ENCODE peak calls at places on chromosome 1, in six cellular contexts. One of them, this sample, is unnamed.

GRCh38 chr1:200535605-200536004 is 84.9 kb downstream of the KIF14 start:
- DNase-seq in neural crest cell: no peak
- DNase-seq in SK-N-SH: peak; percentile 38
- DNase-seq in HFFc6: peak; percentile 48
- DNase-seq in GM06990: no peak
- DNase-seq in BJ: no peak
- DNase-seq in this sample: peak; percentile 24

GRCh38 chr1:223700388-223700918 is 11.9 kb upstream of the CAPN2 start:
- DNase-seq in neural crest cell: no peak
- DNase-seq in SK-N-SH: no peak
- DNase-seq in HFFc6: peak; percentile 47
- DNase-seq in GM06990: no peak
- DNase-seq in BJ: no peak
- DNase-seq in this sample: no peak

GRCh38 chr1:18631496-18632217 is 1.0 kb downstream of the PAX7 start:
- DNase-seq in neural crest cell: no peak
- DNase-seq in SK-N-SH: peak; percentile 57
- DNase-seq in HFFc6: no peak
- DNase-seq in GM06990: no peak
- DNase-seq in BJ: no peak
- DNase-seq in this sample: peak; percentile 34

GRCh38 chr1:16248603-16249534 is 11.9 kb upstream of the CPLANE2 start:
- DNase-seq in neural crest cell: no peak
- DNase-seq in SK-N-SH: peak; percentile 80
- DNase-seq in HFFc6: peak; percentile 53
- DNase-seq in GM06990: no peak
- DNase-seq in BJ: peak; percentile 48
- DNase-seq in this sample: peak; percentile 71

GRCh38 chr1:94865369-94865768 is 45.2 kb downstream of the SLC44A3 start:
- DNase-seq in neural crest cell: no peak
- DNase-seq in SK-N-SH: no peak
- DNase-seq in HFFc6: peak; percentile 40
- DNase-seq in GM06990: no peak
- DNase-seq in BJ: no peak
- DNase-seq in this sample: no peak

GRCh38 chr1:77553568-77554291 is 128.7 kb downstream of the ZZZ3 start:
- DNase-seq in neural crest cell: no peak
- DNase-seq in SK-N-SH: no peak
- DNase-seq in HFFc6: no peak
- DNase-seq in GM06990: no peak
- DNase-seq in BJ: no peak
- DNase-seq in this sample: no peak

GRCh38 chr1:179205284-179205683 is 24.2 kb downstream of the ABL2 start:
- DNase-seq in neural crest cell: no peak
- DNase-seq in SK-N-SH: no peak
- DNase-seq in HFFc6: no peak
- DNase-seq in GM06990: no peak
- DNase-seq in BJ: no peak
- DNase-seq in this sample: no peak

GRCh38 chr1:23648576-23648975 is 43.0 kb upstream of the RPL11 start:
- DNase-seq in neural crest cell: no peak
- DNase-seq in SK-N-SH: no peak
- DNase-seq in HFFc6: no peak
- DNase-seq in GM06990: no peak
- DNase-seq in BJ: no peak
- DNase-seq in this sample: no peak

GRCh38 chr1:34346128-34346527 is 169.4 kb downstream of the C1orf94 start:
- DNase-seq in neural crest cell: no peak
- DNase-seq in SK-N-SH: no peak
- DNase-seq in HFFc6: no peak
- DNase-seq in GM06990: no peak
- DNase-seq in BJ: no peak
- DNase-seq in this sample: no peak

GRCh38 chr1:165073402-165074007 is 283.0 kb downstream of the LMX1A start:
- DNase-seq in neural crest cell: peak; percentile 20
- DNase-seq in SK-N-SH: peak; percentile 47
- DNase-seq in HFFc6: peak; percentile 39
- DNase-seq in GM06990: peak; percentile 3
- DNase-seq in BJ: no peak
- DNase-seq in this sample: peak; percentile 30

GRCh38 chr1:158943059-158943458 is 11.7 kb downstream of the PYHIN1 start:
- DNase-seq in neural crest cell: no peak
- DNase-seq in SK-N-SH: no peak
- DNase-seq in HFFc6: peak; percentile 7
- DNase-seq in GM06990: no peak
- DNase-seq in BJ: no peak
- DNase-seq in this sample: no peak

GRCh38 chr1:20430355-20431290 is 55.4 kb downstream of the CAMK2N1 start:
- DNase-seq in neural crest cell: peak; percentile 67
- DNase-seq in SK-N-SH: peak; percentile 86
- DNase-seq in HFFc6: no peak
- DNase-seq in GM06990: no peak
- DNase-seq in BJ: no peak
- DNase-seq in this sample: peak; percentile 63

GRCh38 chr1:209248649-209249279 is 334.8 kb upstream of the CAMK1G start:
- DNase-seq in neural crest cell: peak; percentile 71
- DNase-seq in SK-N-SH: peak; percentile 53
- DNase-seq in HFFc6: peak; percentile 50
- DNase-seq in GM06990: no peak
- DNase-seq in BJ: no peak
- DNase-seq in this sample: peak; percentile 57

GRCh38 chr1:240414237-240414636 is 197.7 kb downstream of the GREM2 start:
- DNase-seq in neural crest cell: no peak
- DNase-seq in SK-N-SH: no peak
- DNase-seq in HFFc6: peak; percentile 77
- DNase-seq in GM06990: no peak
- DNase-seq in BJ: no peak
- DNase-seq in this sample: no peak

GRCh38 chr1:204520834-204521709 is 4.9 kb downstream of the MDM4 start:
- DNase-seq in neural crest cell: no peak
- DNase-seq in SK-N-SH: no peak
- DNase-seq in HFFc6: peak; percentile 8
- DNase-seq in GM06990: peak; percentile 45
- DNase-seq in BJ: no peak
- DNase-seq in this sample: peak; percentile 53

DNA sequence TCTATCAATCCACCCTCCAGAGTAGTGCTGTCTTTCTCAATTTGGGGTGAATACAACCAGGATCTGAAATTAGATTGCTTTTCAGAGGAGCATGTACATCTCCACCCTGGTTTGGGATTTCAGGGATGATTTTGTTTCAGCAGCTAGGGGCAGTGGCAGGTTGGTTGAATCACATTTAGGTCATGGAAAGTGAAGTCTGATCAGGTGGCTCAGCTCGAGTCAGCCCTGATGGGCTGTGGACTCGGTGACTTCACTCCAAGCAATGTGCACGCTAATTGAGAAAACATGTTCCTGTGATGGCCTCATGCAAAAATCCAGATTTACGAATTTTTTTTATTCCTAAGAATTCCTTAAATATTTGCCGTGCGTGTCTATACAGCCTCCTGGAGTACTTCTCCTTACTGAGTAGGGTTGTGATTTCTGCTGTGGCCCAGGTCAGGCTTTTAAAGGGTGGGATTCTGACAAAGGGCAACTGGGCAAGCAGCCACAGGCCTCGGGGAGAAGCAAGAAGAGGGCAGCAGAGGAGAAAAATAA is 7.5 kb downstream of the NGF start:
- DNase-seq in neural crest cell: no peak
- DNase-seq in SK-N-SH: peak; percentile 34
- DNase-seq in HFFc6: peak; percentile 98
- DNase-seq in GM06990: no peak
- DNase-seq in BJ: peak; percentile 95
- DNase-seq in this sample: no peak
- TF ChIP-seq CTCF in neural crest cell: no peak
- TF ChIP-seq CTCF in SK-N-SH: peak; percentile 43
- TF ChIP-seq CTCF in HFFc6: peak; percentile 65
- TF ChIP-seq CTCF in GM06990: no peak
- TF ChIP-seq CTCF in BJ: peak; percentile 53
- TF ChIP-seq CTCF in this sample: no peak

GRCh38 chr1:36034692-36035091 is 49.2 kb upstream of the TEKT2 start:
- DNase-seq in neural crest cell: no peak
- DNase-seq in SK-N-SH: no peak
- DNase-seq in HFFc6: peak; percentile 46
- DNase-seq in GM06990: no peak
- DNase-seq in BJ: peak; percentile 9
- DNase-seq in this sample: no peak
- TF ChIP-seq CTCF in neural crest cell: no peak
- TF ChIP-seq CTCF in SK-N-SH: no peak
- TF ChIP-seq CTCF in HFFc6: no peak
- TF ChIP-seq CTCF in GM06990: no peak
- TF ChIP-seq CTCF in BJ: no peak
- TF ChIP-seq CTCF in this sample: no peak

GRCh38 chr1:231628207-231628876 is 1.8 kb downstream of the DISC1 start:
- DNase-seq in neural crest cell: no peak
- DNase-seq in SK-N-SH: no peak
- DNase-seq in HFFc6: peak; percentile 26
- DNase-seq in GM06990: no peak
- DNase-seq in BJ: peak; percentile 34
- DNase-seq in this sample: no peak

GRCh38 chr1:231625975-231626534 is 535 bp upstream of the DISC1 start:
- DNase-seq in neural crest cell: no peak
- DNase-seq in SK-N-SH: no peak
- DNase-seq in HFFc6: no peak
- DNase-seq in GM06990: no peak
- DNase-seq in BJ: no peak
- DNase-seq in this sample: no peak

GRCh38 chr1:231626535-231626950 is at the start of gene DISC1:
- DNase-seq in neural crest cell: peak; percentile 83
- DNase-seq in SK-N-SH: peak; percentile 93
- DNase-seq in HFFc6: peak; percentile 89
- DNase-seq in GM06990: peak; percentile 73
- DNase-seq in BJ: peak; percentile 49
- DNase-seq in this sample: no peak

GRCh38 chr1:231629132-231629531 is 2.5 kb downstream of the DISC1 start:
- DNase-seq in neural crest cell: no peak
- DNase-seq in SK-N-SH: no peak
- DNase-seq in HFFc6: no peak
- DNase-seq in GM06990: no peak
- DNase-seq in BJ: no peak
- DNase-seq in this sample: no peak

GRCh38 chr1:231626951-231627614 is 493 bp downstream of the DISC1 start:
- DNase-seq in neural crest cell: peak; percentile 41
- DNase-seq in SK-N-SH: peak; percentile 66
- DNase-seq in HFFc6: peak; percentile 18
- DNase-seq in GM06990: no peak
- DNase-seq in BJ: no peak
- DNase-seq in this sample: no peak
- TF ChIP-seq CTCF in neural crest cell: no peak
- TF ChIP-seq CTCF in SK-N-SH: no peak
- TF ChIP-seq CTCF in HFFc6: no peak
- TF ChIP-seq CTCF in GM06990: peak; percentile 7
- TF ChIP-seq CTCF in BJ: no peak
- TF ChIP-seq CTCF in this sample: no peak

GRCh38 chr1:52400131-52400530 is 4.1 kb downstream of the ORC1 start:
- DNase-seq in neural crest cell: no peak
- DNase-seq in SK-N-SH: no peak
- DNase-seq in HFFc6: no peak
- DNase-seq in GM06990: no peak
- DNase-seq in BJ: no peak
- DNase-seq in this sample: no peak
- TF ChIP-seq CTCF in neural crest cell: no peak
- TF ChIP-seq CTCF in SK-N-SH: no peak
- TF ChIP-seq CTCF in HFFc6: no peak
- TF ChIP-seq CTCF in GM06990: no peak
- TF ChIP-seq CTCF in BJ: no peak
- TF ChIP-seq CTCF in this sample: no peak

GRCh38 chr1:54153548-54154439 is 994 bp upstream of the CDCP2 start:
- DNase-seq in neural crest cell: no peak
- DNase-seq in SK-N-SH: no peak
- DNase-seq in HFFc6: peak; percentile 55
- DNase-seq in GM06990: no peak
- DNase-seq in BJ: no peak
- DNase-seq in this sample: no peak
- TF ChIP-seq CTCF in neural crest cell: no peak
- TF ChIP-seq CTCF in SK-N-SH: no peak
- TF ChIP-seq CTCF in HFFc6: no peak
- TF ChIP-seq CTCF in GM06990: no peak
- TF ChIP-seq CTCF in BJ: no peak
- TF ChIP-seq CTCF in this sample: no peak

DNA sequence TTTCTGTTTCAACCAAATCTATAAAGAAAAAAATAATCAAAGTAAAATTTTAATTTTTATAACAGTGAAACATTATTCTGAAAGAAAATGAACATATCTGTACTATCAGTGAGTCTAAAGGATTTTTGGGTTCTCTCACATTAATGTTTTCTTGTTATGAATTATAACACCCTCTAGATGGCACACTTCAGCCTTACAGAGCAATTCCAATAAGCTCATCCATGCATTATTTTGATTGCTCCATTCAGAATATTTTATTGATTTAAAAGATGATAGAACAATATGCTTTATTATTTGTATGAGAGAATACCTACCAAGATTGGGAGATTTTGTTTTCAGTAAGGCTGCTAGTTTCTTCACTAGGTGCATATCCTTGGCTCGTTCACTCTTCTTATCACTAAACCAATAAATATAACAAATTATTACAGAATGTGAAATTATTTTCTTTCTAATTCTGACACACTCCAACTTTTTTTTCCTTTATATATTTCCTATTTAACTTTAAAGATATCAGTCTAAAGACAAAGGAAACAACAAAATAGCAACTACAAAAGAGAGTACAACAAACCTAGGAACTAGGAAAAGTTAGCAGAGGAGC is 82.4 kb downstream of the RAB3GAP2 start:
- DNase-seq in neural crest cell: no peak
- DNase-seq in SK-N-SH: peak; percentile 32
- DNase-seq in HFFc6: no peak
- DNase-seq in GM06990: no peak
- DNase-seq in BJ: no peak
- DNase-seq in this sample: peak; percentile 13
- TF ChIP-seq CTCF in neural crest cell: peak; percentile 71
- TF ChIP-seq CTCF in SK-N-SH: peak; percentile 72
- TF ChIP-seq CTCF in HFFc6: peak; percentile 75
- TF ChIP-seq CTCF in GM06990: peak; percentile 44
- TF ChIP-seq CTCF in BJ: peak; percentile 49
- TF ChIP-seq CTCF in this sample: peak; percentile 49